ENCODE peak calls at places on chromosomes 6 and 20, in seven cellular contexts. L, X, H, K, D, O and S are unnamed samples.

GRCh38 chr6:120056085-120056484 is 706.5 kb upstream of the MAN1A1 start:
- DNase-seq in O (no peak), K (no peak), L (no peak), D (peak), X (no peak), H (no peak), S (no peak)

GRCh38 chr6:42104095-42104806 is 38.2 kb downstream of the C6orf132 start:
- DNase-seq in L (peak), H (peak), D (peak), K (no peak), O (peak), X (peak), S (no peak)

GRCh38 chr20:37518606-37519507 is 2.2 kb upstream of the NNAT start:
- DNase-seq in X (peak), D (no peak), H (peak), L (no peak), K (no peak), O (peak), S (no peak)

GRCh38 chr6:2687456-2687855 is 63.3 kb downstream of the MYLK4 start:
- DNase-seq in O (no peak), X (no peak), K (no peak), L (no peak), D (no peak), H (no peak), S (no peak)

GRCh38 chr6:151675746-151676459 is 131.6 kb upstream of the ESR1 start:
- DNase-seq in X (no peak), D (peak), K (peak), O (peak), L (peak), H (peak), S (no peak)

GRCh38 chr6:131652472-131652871 is 15.4 kb downstream of the ENPP3 start:
- DNase-seq in X (no peak), K (no peak), L (no peak), H (peak), D (no peak), O (no peak), S (no peak)

GRCh38 chr6:16674666-16675392 is 86.4 kb downstream of the ATXN1 start:
- DNase-seq in L (no peak), K (no peak), X (no peak), H (peak), O (no peak), D (no peak), S (no peak)

GRCh38 chr6:138509371-138509770 is 10.1 kb upstream of the NHSL1 start:
- DNase-seq in O (peak), K (no peak), L (no peak), X (peak), H (peak), D (peak), S (no peak)

GRCh38 chr6:169235286-169235685 is 18.4 kb downstream of the THBS2 start:
- DNase-seq in X (no peak), D (no peak), H (no peak), L (no peak), O (no peak), K (no peak), S (no peak)

GRCh38 chr6:147434508-147434907 is 74.0 kb upstream of the SAMD5 start:
- DNase-seq in X (no peak), K (no peak), L (no peak), O (no peak), H (peak), D (no peak), S (no peak)

GRCh38 chr6:108118791-108119211 is 44.3 kb upstream of the OSTM1 start:
- DNase-seq in H (peak), D (no peak), L (no peak), K (no peak), O (no peak), X (no peak), S (no peak)

GRCh38 chr6:126038234-126038633 is 51.9 kb downstream of the TRMT11 start:
- DNase-seq in L (no peak), D (no peak), X (no peak), K (no peak), H (no peak), O (no peak), S (no peak)

GRCh38 chr6:168447282-168447681 is 6.3 kb downstream of the SMOC2 start:
- DNase-seq in D (no peak), X (no peak), H (no peak), K (no peak), L (no peak), O (no peak), S (no peak)

GRCh38 chr6:75504902-75505233 is 11.3 kb upstream of the FILIP1 start:
- DNase-seq in L (no peak), K (no peak), X (no peak), O (no peak), D (no peak), H (no peak), S (no peak)

GRCh38 chr6:157461000-157461915 is 80.3 kb downstream of the ZDHHC14 start:
- DNase-seq in H (peak), K (no peak), D (peak), L (no peak), X (no peak), O (no peak), S (no peak)

GRCh38 chr6:14722704-14723103 is 523.2 kb upstream of the JARID2 start:
- DNase-seq in H (no peak), K (no peak), D (no peak), X (no peak), O (no peak), L (peak), S (no peak)

GRCh38 chr20:23145281-23145700 is 59.2 kb upstream of the CD93 start:
- DNase-seq in X (peak), L (no peak), K (no peak), O (no peak), D (no peak), H (peak), S (no peak)

GRCh38 chr6:1724616-1725015 is 114.9 kb downstream of the FOXC1 start:
- DNase-seq in L (peak), D (peak), H (peak), K (no peak), O (peak), X (no peak), S (no peak)

GRCh38 chr6:142152731-142153130 is 5.7 kb downstream of the VTA1 start:
- DNase-seq in L (no peak), O (no peak), H (peak), D (no peak), X (no peak), K (no peak), S (no peak)

GRCh38 chr6:15870354-15871043 is 207.7 kb upstream of the DTNBP1 start:
- DNase-seq in K (no peak), L (no peak), X (no peak), O (no peak), D (no peak), H (peak), S (no peak)

GRCh38 chr6:115969207-115969929 is 91.3 kb downstream of the FRK start:
- DNase-seq in K (no peak), O (no peak), L (no peak), X (no peak), H (no peak), D (peak), S (peak)

GRCh38 chr6:43077981-43078411 is 1.9 kb downstream of the PTK7 start:
- DNase-seq in D (no peak), O (no peak), L (no peak), K (no peak), H (no peak), X (no peak), S (no peak)

GRCh38 chr20:20207291-20207690 is 155.0 kb downstream of the CFAP61 start:
- DNase-seq in O (no peak), D (peak), L (no peak), H (no peak), X (no peak), K (no peak), S (no peak)

GRCh38 chr6:52995913-52996685 is 1.0 kb upstream of the GSTA4 start:
- DNase-seq in X (peak), O (no peak), D (peak), H (peak), L (peak), K (no peak), S (peak)

GRCh38 chr6:157104803-157105202 is 218.5 kb downstream of the TMEM242 start:
- DNase-seq in H (no peak), L (no peak), D (no peak), X (no peak), K (no peak), O (no peak), S (no peak)

GRCh38 chr20:38143238-38143645 is 21.8 kb downstream of the TGM2 start:
- DNase-seq in X (no peak), O (no peak), H (no peak), K (no peak), L (no peak), D (no peak), S (no peak)

GRCh38 chr20:60242836-60243520 is 284.8 kb downstream of the CDH26 start:
- DNase-seq in K (no peak), X (peak), H (no peak), L (no peak), O (no peak), D (no peak), S (no peak)

GRCh38 chr6:45486739-45487138 is 109.0 kb upstream of the SUPT3H start:
- DNase-seq in D (no peak), L (no peak), H (no peak), K (no peak), O (no peak), X (no peak), S (no peak)

GRCh38 chr6:150176152-150176551 is 33.3 kb downstream of the PPP1R14C start:
- DNase-seq in O (peak), H (no peak), L (no peak), K (no peak), X (no peak), D (no peak), S (no peak)

GRCh38 chr6:3919130-3919628 is 70.0 kb downstream of the FAM50B start:
- DNase-seq in H (no peak), L (no peak), O (no peak), K (no peak), D (no peak), X (no peak), S (no peak)

GRCh38 chr6:39543117-39543516 is 182.1 kb downstream of the KIF6 start:
- DNase-seq in O (no peak), D (no peak), H (no peak), L (no peak), K (no peak), X (peak), S (no peak)
- TF ChIP-seq POLR2AphosphoS5 in O (peak), D (no peak), H (no peak), L (no peak), K (no peak), X (peak), S (no peak)

GRCh38 chr20:41175201-41175651 is 37.9 kb downstream of the PLCG1 start:
- DNase-seq in O (peak), D (no peak), X (no peak), H (no peak), K (peak), L (no peak), S (no peak)

GRCh38 chr20:41175727-41176330 is 38.5 kb downstream of the PLCG1 start:
- DNase-seq in X (no peak), O (no peak), D (no peak), H (no peak), K (peak), L (no peak), S (no peak)

GRCh38 chr20:41174373-41174772 is 37.0 kb downstream of the PLCG1 start:
- DNase-seq in O (no peak), X (no peak), K (peak), L (peak), H (no peak), D (no peak), S (no peak)

GRCh38 chr20:41173791-41174341 is 36.5 kb downstream of the PLCG1 start:
- DNase-seq in L (peak), K (peak), H (no peak), D (no peak), O (peak), X (no peak), S (no peak)

GRCh38 chr20:41174782-41175181 is 37.4 kb downstream of the PLCG1 start:
- DNase-seq in H (no peak), K (peak), X (no peak), L (peak), O (peak), D (no peak), S (no peak)
- TF ChIP-seq POLR2AphosphoS5 in H (no peak), K (no peak), X (no peak), L (no peak), O (no peak), D (no peak), S (no peak)

DNA sequence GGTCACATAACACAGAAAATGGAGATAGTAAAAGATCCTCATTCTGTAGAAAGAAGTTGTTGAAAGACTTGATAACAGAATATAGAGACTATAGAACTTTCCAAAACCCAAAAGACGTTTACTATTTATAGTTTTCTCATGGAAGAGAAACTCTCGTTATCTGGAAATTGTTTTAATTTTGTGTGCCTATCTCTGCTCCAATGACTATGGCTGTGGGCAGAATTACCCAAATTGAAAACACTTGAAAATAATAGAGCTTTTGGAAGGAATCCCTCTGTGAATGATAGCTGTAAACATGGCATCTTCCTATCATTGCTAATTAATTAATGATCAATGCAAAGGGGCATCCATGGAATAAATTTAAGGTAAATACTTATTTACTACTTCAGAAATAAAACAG is at the start of gene DEFB114:
- DNase-seq in D (no peak), X (no peak), L (no peak), O (no peak), H (no peak), K (no peak), S (no peak)
- TF ChIP-seq POLR2AphosphoS5 in D (no peak), X (no peak), L (no peak), O (no peak), H (no peak), K (no peak), S (no peak)

GRCh38 chr20:10524034-10524476 is 89.0 kb downstream of the SLX4IP start:
- DNase-seq in L (no peak), D (peak), K (no peak), X (peak), O (no peak), H (no peak), S (no peak)
- TF ChIP-seq POLR2AphosphoS5 in L (no peak), D (no peak), K (no peak), X (peak), O (no peak), H (no peak), S (no peak)

GRCh38 chr6:54307412-54308036 is 717 bp upstream of the TINAG start:
- DNase-seq in X (no peak), D (no peak), H (no peak), K (no peak), O (no peak), L (no peak), S (no peak)
- TF ChIP-seq POLR2AphosphoS5 in X (no peak), D (no peak), H (no peak), K (no peak), O (no peak), L (no peak), S (no peak)

DNA sequence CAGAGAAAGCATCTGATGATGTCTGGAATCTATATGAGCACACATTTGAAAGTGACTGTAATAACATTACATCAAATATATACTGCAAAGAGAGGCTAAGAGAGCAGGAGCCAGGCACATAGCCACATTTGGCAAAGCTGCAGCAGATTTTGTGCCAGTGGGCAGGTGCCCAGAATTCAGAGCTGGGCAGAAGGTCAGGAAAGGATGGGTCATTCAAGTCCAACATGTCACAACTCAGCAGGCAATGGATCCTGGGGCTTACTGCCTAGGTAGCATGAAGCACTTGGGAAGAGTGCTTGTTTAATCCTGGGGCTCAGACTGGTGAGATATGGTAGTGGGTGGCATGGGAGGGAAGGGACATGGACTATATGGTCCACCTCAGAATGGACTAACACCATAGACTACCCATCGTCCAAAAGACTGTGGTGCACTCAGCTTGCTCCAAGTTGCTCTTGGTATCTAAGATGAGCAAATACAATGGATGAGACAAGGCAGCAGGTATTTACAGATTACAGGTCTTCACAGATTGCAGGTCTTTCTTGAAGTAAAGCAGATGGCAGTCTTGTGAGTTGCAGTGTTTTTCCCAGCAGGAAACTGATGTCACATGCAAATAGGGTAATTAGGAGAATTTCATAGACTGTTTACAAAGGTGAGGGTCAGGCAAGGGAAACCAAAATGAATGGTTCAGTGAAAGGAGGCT is 31.2 kb upstream of the SHLD1 start:
- DNase-seq in H (no peak), L (no peak), D (no peak), X (no peak), O (no peak), K (no peak), S (no peak)
- TF ChIP-seq POLR2AphosphoS5 in H (no peak), L (no peak), D (no peak), X (no peak), O (no peak), K (no peak), S (no peak)

GRCh38 chr6:27889628-27890315 is 22.4 kb downstream of the OR2B2 start:
- DNase-seq in D (peak), L (no peak), H (no peak), X (no peak), O (no peak), K (no peak), S (no peak)
- TF ChIP-seq POLR2AphosphoS5 in D (peak), L (no peak), H (no peak), X (no peak), O (no peak), K (no peak), S (peak)

DNA sequence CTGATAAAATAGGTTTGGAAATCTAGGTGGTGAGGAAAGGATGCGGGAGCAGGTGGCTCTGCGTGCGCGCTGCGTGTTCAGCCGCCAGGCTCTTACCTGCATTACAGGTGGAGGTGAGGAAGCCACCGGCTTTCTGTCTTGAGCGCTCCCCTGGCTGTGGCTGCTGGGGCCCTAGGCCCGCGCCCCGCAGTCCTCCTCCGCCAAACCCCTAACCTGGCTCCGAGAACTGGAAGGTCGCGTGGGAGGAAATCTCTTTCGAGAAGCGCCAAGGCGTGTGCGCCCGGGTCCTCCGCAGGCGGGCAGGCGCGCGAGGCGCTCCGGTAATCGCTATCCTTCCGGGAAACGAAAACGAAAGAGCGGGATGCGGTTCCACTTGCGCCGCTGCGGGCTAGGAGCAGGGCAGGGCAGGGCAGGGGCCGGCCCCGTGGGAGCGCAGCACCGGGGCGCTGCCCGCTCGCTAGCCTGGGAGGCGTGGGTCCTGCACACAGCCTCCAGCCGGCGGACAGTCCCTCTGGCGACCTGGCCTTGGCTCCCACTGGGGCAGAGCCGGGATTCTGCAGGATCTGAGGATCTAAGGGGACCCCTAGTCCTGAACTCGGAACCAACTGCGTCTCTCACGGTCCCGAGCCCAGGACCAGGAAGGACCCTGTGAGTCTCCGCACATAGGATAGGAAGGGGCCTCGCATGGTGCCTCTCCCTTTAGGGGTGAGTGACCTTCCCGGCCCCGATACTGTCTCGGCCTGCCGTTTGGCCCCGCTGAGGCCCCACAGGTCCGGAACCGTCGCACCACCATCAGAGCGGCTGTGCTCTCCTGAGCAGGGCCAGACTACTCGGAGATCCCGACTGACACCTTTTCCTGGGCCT is at the start of gene ETV7:
- DNase-seq in K (no peak), L (peak), H (no peak), D (peak), O (peak), X (peak), S (no peak)
- TF ChIP-seq POLR2AphosphoS5 in K (no peak), L (no peak), H (no peak), D (no peak), O (peak), X (no peak), S (no peak)

GRCh38 chr20:46285740-46286139 is 22.6 kb downstream of the CDH22 start:
- DNase-seq in L (no peak), X (no peak), H (no peak), O (no peak), D (no peak), K (no peak), S (no peak)
- TF ChIP-seq POLR2AphosphoS5 in L (no peak), X (no peak), H (no peak), O (no peak), D (no peak), K (no peak), S (no peak)

GRCh38 chr6:25511386-25511785 is 140.6 kb upstream of the SCGN start:
- DNase-seq in O (no peak), X (no peak), H (no peak), L (no peak), K (no peak), D (no peak), S (no peak)

GRCh38 chr6:25508051-25508450 is 144.0 kb upstream of the SCGN start:
- DNase-seq in K (no peak), D (no peak), L (no peak), H (no peak), X (no peak), O (no peak), S (no peak)

GRCh38 chr6:25504661-25505060 is 147.4 kb upstream of the SCGN start:
- DNase-seq in D (no peak), L (no peak), K (no peak), X (no peak), O (no peak), H (no peak), S (no peak)

GRCh38 chr6:25503686-25504085 is 148.3 kb upstream of the SCGN start:
- DNase-seq in L (no peak), O (no peak), X (no peak), K (no peak), D (no peak), H (no peak), S (no peak)

GRCh38 chr6:25506020-25506419 is 146.0 kb upstream of the SCGN start:
- DNase-seq in O (no peak), K (no peak), D (no peak), H (no peak), X (no peak), L (no peak), S (no peak)
- TF ChIP-seq POLR2AphosphoS5 in O (no peak), K (no peak), D (no peak), H (no peak), X (no peak), L (no peak), S (no peak)